ENCODE peak calls at places on chromosomes 13 and 19, in five cellular contexts. One of them, this sample, is unnamed.

GRCh38 chr19:16041571-16042386 is 34.5 kb upstream of the TPM4 start:
- DNase-seq in psoas muscle: peak
- DNase-seq in thoracic aorta: peak
- DNase-seq in left ventricle myocardium inferior: peak
- DNase-seq in upper lobe of left lung: peak
- DNase-seq in this sample: peak

GRCh38 chr19:33426621-33427475 is 53.3 kb downstream of the CEBPG start:
- DNase-seq in left ventricle myocardium inferior: no peak
- DNase-seq in psoas muscle: peak
- DNase-seq in upper lobe of left lung: no peak
- DNase-seq in thoracic aorta: no peak
- DNase-seq in this sample: no peak

GRCh38 chr13:19179916-19180315 is 1.7 kb downstream of the TUBA3C start:
- DNase-seq in left ventricle myocardium inferior: no peak
- DNase-seq in thoracic aorta: no peak
- DNase-seq in psoas muscle: no peak
- DNase-seq in upper lobe of left lung: no peak
- DNase-seq in this sample: no peak

GRCh38 chr19:28793391-28794168 is 419.4 kb downstream of the UQCRFS1 start:
- DNase-seq in upper lobe of left lung: no peak
- DNase-seq in thoracic aorta: no peak
- DNase-seq in psoas muscle: no peak
- DNase-seq in left ventricle myocardium inferior: peak
- DNase-seq in this sample: no peak

GRCh38 chr13:85590231-85590931 is 208.8 kb downstream of the SLITRK6 start:
- DNase-seq in upper lobe of left lung: no peak
- DNase-seq in left ventricle myocardium inferior: no peak
- DNase-seq in thoracic aorta: no peak
- DNase-seq in psoas muscle: no peak
- DNase-seq in this sample: no peak

GRCh38 chr13:33184131-33184485 is 101.4 kb downstream of the STARD13 start:
- DNase-seq in left ventricle myocardium inferior: no peak
- DNase-seq in thoracic aorta: no peak
- DNase-seq in upper lobe of left lung: no peak
- DNase-seq in psoas muscle: no peak
- DNase-seq in this sample: no peak

GRCh38 chr19:677201-677600 is 1.0 kb downstream of the FSTL3 start:
- DNase-seq in psoas muscle: peak
- DNase-seq in left ventricle myocardium inferior: peak
- DNase-seq in upper lobe of left lung: peak
- DNase-seq in thoracic aorta: peak
- DNase-seq in this sample: peak

GRCh38 chr19:44718441-44719261 is 19.7 kb downstream of the CEACAM16 start:
- DNase-seq in thoracic aorta: peak
- DNase-seq in psoas muscle: peak
- DNase-seq in left ventricle myocardium inferior: peak
- DNase-seq in upper lobe of left lung: peak
- DNase-seq in this sample: no peak

GRCh38 chr19:35404879-35405622 is 34.2 kb downstream of the GPR42 start:
- DNase-seq in psoas muscle: peak
- DNase-seq in thoracic aorta: peak
- DNase-seq in left ventricle myocardium inferior: no peak
- DNase-seq in upper lobe of left lung: no peak
- DNase-seq in this sample: no peak

GRCh38 chr13:35699805-35700204 is 223.3 kb upstream of the MAB21L1 start:
- DNase-seq in thoracic aorta: no peak
- DNase-seq in psoas muscle: no peak
- DNase-seq in left ventricle myocardium inferior: no peak
- DNase-seq in upper lobe of left lung: no peak
- DNase-seq in this sample: no peak

GRCh38 chr19:32719611-32720059 is at the start of gene TDRD12:
- DNase-seq in thoracic aorta: no peak
- DNase-seq in upper lobe of left lung: no peak
- DNase-seq in left ventricle myocardium inferior: no peak
- DNase-seq in psoas muscle: no peak
- DNase-seq in this sample: no peak

GRCh38 chr13:42258747-42259146 is 13.2 kb upstream of the AKAP11 start:
- DNase-seq in left ventricle myocardium inferior: no peak
- DNase-seq in psoas muscle: no peak
- DNase-seq in thoracic aorta: no peak
- DNase-seq in upper lobe of left lung: no peak
- DNase-seq in this sample: no peak

GRCh38 chr19:409515-410242 is 732 bp upstream of the C2CD4C start:
- DNase-seq in upper lobe of left lung: peak
- DNase-seq in psoas muscle: no peak
- DNase-seq in left ventricle myocardium inferior: no peak
- DNase-seq in thoracic aorta: no peak
- DNase-seq in this sample: no peak

GRCh38 chr13:43414111-43414510 is 372.7 kb downstream of the ENOX1 start:
- DNase-seq in thoracic aorta: no peak
- DNase-seq in upper lobe of left lung: no peak
- DNase-seq in left ventricle myocardium inferior: no peak
- DNase-seq in psoas muscle: no peak
- DNase-seq in this sample: no peak

GRCh38 chr19:17420267-17420924 is 549 bp downstream of the MVB12A start:
- DNase-seq in thoracic aorta: no peak
- DNase-seq in psoas muscle: peak
- DNase-seq in left ventricle myocardium inferior: peak
- DNase-seq in upper lobe of left lung: peak
- DNase-seq in this sample: no peak

GRCh38 chr13:95924389-95924994 is 128.7 kb downstream of the UGGT2 start:
- DNase-seq in psoas muscle: no peak
- DNase-seq in upper lobe of left lung: no peak
- DNase-seq in left ventricle myocardium inferior: no peak
- DNase-seq in thoracic aorta: no peak
- DNase-seq in this sample: no peak

GRCh38 chr19:30799854-30800755 is 427.9 kb downstream of the ZNF536 start:
- DNase-seq in thoracic aorta: no peak
- DNase-seq in upper lobe of left lung: peak
- DNase-seq in psoas muscle: no peak
- DNase-seq in left ventricle myocardium inferior: peak
- DNase-seq in this sample: no peak

GRCh38 chr13:42078113-42078769 is 29.8 kb downstream of the DGKH start:
- DNase-seq in thoracic aorta: no peak
- DNase-seq in upper lobe of left lung: no peak
- DNase-seq in psoas muscle: no peak
- DNase-seq in left ventricle myocardium inferior: no peak
- DNase-seq in this sample: no peak

DNA sequence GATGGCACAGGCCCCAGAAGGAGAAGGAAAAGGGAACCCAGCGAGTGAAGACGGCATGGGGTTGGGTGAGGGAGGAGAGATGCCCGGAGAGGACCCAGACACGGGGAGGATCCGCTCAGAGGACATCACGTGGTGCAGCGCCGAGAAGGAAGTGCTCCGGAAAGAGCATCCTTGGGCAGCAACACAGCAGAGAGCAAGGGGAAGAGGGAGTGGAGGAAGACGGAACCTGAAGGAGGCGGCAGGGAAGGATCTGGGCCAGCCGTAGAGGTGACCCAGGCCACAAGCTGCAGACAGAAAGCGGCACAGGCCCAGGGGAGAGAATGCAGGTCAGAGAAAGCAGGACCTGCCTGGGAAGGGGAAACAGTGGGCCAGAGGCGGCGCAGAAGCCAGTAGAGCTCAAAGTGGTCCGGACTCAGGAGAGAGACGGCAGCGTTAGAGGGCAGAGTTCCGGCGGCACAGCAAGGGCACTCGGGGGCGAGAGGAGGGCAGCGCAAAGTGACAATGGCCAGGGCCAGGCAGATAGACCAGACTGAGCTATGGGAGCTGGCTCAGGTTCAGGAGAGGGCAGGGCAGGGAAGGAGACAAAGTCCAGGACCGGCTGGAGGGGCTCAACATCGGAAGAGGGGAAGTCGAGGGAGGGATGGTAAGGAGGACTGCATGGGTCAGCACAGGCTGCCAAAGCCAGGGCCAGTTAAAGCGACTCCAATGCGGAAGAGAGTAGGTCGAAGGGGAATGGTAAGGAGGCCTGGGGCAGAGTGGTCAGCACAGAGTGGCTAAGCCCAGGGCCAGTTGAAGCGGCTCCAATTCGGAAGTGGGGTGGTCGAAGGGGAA is 990 bp downstream of the PPP1R12C start:
- DNase-seq in upper lobe of left lung: peak
- DNase-seq in left ventricle myocardium inferior: peak
- DNase-seq in psoas muscle: peak
- DNase-seq in thoracic aorta: no peak
- DNase-seq in this sample: no peak
- H3K27ac ChIP-seq in upper lobe of left lung: peak
- H3K27ac ChIP-seq in left ventricle myocardium inferior: peak
- H3K27ac ChIP-seq in psoas muscle: peak
- H3K27ac ChIP-seq in thoracic aorta: peak
- H3K27ac ChIP-seq in this sample: peak

DNA sequence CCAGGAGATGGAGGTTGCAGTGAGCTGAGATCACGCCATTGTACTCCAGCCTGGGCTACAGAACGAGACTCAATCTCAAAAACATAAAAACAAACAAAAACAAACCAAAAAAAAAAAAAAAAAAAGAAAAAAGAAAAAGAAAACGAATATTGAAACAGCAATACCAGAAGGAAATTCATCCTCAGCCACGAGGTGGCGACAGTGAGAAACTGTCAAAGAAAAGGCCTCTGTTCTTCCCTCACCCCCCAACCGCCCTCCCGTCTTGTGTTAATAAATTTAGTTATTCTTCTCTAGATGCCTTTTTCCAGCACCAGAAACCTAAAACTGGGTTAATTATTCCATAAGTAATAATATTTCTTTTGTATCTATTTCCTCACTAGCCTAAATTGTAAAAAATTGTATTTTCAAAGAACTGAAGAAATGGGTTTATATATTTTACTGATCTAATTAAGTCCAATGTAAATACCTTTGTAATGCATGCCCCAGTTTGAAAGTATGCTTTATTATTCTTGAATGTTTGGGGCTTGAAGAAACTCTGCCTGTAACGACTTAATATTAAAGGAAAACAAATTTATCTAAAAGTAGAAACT is 38.6 kb downstream of the LIG4 start:
- DNase-seq in thoracic aorta: no peak
- DNase-seq in psoas muscle: no peak
- DNase-seq in upper lobe of left lung: no peak
- DNase-seq in left ventricle myocardium inferior: no peak
- DNase-seq in this sample: peak
- TF ChIP-seq CTCF in thoracic aorta: no peak
- TF ChIP-seq CTCF in psoas muscle: peak
- TF ChIP-seq CTCF in upper lobe of left lung: no peak
- TF ChIP-seq CTCF in left ventricle myocardium inferior: peak
- TF ChIP-seq CTCF in this sample: peak

DNA sequence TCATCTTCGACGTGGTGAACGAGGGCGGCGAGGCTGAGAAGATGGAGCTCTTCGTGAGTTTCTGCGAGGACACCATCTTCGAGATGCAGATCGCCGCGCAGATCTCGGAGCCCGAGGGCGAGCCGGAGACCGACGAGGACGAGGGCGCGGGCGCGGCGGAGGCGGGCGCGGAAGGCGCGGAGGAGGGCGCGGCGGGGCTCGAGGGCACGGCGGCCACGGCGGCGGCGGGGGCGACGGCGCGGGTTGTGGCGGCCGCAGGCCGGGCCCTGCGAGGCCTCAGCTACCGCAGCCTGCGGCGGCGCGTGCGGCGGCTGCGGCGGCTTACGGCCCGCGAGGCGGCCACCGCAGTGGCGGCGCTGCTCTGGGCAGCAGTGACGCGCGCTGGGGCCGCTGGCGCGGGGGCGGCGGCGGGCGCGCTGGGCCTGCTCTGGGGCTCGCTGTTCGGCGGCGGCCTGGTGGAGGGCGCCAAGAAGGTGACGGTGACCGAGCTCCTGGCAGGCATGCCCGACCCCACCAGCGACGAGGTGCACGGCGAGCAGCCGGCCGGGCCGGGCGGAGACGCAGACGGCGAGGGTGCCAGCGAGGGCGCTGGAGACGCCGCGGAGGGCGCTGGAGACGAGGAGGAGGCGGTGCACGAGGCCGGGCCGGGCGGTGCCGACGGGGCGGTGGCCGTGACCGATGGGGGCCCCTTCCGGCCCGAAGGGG is 52.6 kb downstream of the MAP4K1 start:
- DNase-seq in left ventricle myocardium inferior: no peak
- DNase-seq in upper lobe of left lung: no peak
- DNase-seq in thoracic aorta: no peak
- DNase-seq in psoas muscle: peak
- DNase-seq in this sample: no peak
- H3K4me3 ChIP-seq in left ventricle myocardium inferior: peak
- H3K4me3 ChIP-seq in upper lobe of left lung: peak
- H3K4me3 ChIP-seq in thoracic aorta: peak
- H3K4me3 ChIP-seq in psoas muscle: no peak
- H3K4me3 ChIP-seq in this sample: peak

DNA sequence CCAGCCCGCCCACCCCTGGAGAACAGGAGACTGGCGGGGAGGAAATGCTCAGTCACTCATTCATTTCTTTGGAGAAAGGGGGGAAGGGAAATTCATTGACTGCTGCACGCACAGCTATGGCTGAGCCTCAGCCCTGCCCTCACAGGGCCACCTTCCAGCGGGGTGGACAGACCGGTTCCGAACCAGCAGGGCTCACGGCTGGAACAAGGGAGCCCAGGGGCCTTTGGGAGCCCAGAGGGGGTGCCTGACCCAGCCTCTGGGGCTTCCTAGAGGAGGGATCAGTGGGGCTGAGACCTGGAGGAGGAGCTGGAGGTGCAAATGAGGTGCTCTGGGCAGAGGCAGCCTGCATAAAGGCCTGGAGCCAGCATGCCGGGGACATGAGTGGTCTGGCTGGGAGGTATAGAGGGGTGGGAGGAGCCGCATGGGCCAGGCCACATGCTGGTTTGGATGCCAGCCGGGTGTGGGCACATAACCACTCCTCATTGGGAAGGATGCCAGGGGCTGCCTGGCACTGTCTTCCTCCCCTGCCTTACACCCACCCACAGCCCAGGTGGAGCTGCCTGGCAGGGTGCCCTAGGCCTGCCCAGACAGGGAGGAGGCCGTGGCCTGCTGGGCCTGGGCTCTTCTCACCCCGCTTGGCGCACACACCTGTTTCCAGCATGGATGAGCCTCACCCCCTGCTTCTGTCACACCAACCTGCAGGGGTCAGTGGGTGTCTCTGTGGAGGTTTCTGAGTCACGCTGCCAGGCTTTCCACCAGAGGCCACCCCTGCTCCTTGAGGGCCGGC is 26.9 kb downstream of the PPP5C start:
- DNase-seq in psoas muscle: peak
- DNase-seq in thoracic aorta: peak
- DNase-seq in upper lobe of left lung: peak
- DNase-seq in left ventricle myocardium inferior: peak
- DNase-seq in this sample: no peak
- H3K27ac ChIP-seq in psoas muscle: peak
- H3K27ac ChIP-seq in thoracic aorta: peak
- H3K27ac ChIP-seq in upper lobe of left lung: peak
- H3K27ac ChIP-seq in left ventricle myocardium inferior: peak
- H3K27ac ChIP-seq in this sample: peak

GRCh38 chr19:21505459-21506393 is at the start of gene ZNF429:
- DNase-seq in psoas muscle: peak
- DNase-seq in thoracic aorta: peak
- DNase-seq in upper lobe of left lung: peak
- DNase-seq in left ventricle myocardium inferior: peak
- DNase-seq in this sample: peak
- TF ChIP-seq CTCF in psoas muscle: no peak
- TF ChIP-seq CTCF in thoracic aorta: no peak
- TF ChIP-seq CTCF in upper lobe of left lung: no peak
- TF ChIP-seq CTCF in left ventricle myocardium inferior: peak
- TF ChIP-seq CTCF in this sample: no peak

GRCh38 chr19:3627351-3627723 is 747 bp upstream of the CACTIN start:
- DNase-seq in upper lobe of left lung: no peak
- DNase-seq in thoracic aorta: no peak
- DNase-seq in psoas muscle: no peak
- DNase-seq in left ventricle myocardium inferior: no peak
- DNase-seq in this sample: no peak
- H3K4me3 ChIP-seq in upper lobe of left lung: peak
- H3K4me3 ChIP-seq in thoracic aorta: peak
- H3K4me3 ChIP-seq in psoas muscle: peak
- H3K4me3 ChIP-seq in left ventricle myocardium inferior: peak
- H3K4me3 ChIP-seq in this sample: no peak